ENCODE peak calls at places on chromosomes 4 and X, in ten cellular contexts. R is stimulated activated CD4-positive, alpha-beta T cell treated with anti-CD3 and anti-CD28 coated beads, Interleukin-12 subunit alpha, Interleukin-12 subunit beta, amount 100 ng/mL, for 24 hours; X is left ventricle myocardium inferior; V is anterior cingulate cortex; H is ecto neural progenitor cell; I is Peyer's patch; Y is stimulated activated CD8-positive, alpha-beta memory T cell treated with anti-CD3 and anti-CD28 coated beads, Interleukin-4, amount 100 ng/mL, for 4 hours; E is GM04504; Q is mesendoderm; A is GOT3. F is an unnamed sample.

GRCh38 chr4:144699565-144699964 is 53.6 kb downstream of the HHIP start:
- DNase-seq in R (no peak), X (no peak), V (no peak), H (no peak), I (no peak), Y (no peak), E (no peak), Q (no peak), A (no peak), F (no peak)

GRCh38 chrX:118350715-118351114 is 4.8 kb downstream of the WDR44 start:
- DNase-seq in R (no peak), X (no peak), V (no peak), H (no peak), I (no peak), Y (no peak), E (no peak), Q (no peak), A (no peak), F (no peak)

GRCh38 chr4:128287159-128287870 is at the start of gene PGRMC2:
- DNase-seq in R (no peak), X (no peak), V (no peak), H (no peak), I (no peak), Y (no peak), E (no peak), Q (peak; percentile 76), A (no peak), F (no peak)

GRCh38 chrX:115428011-115428410 is 133.0 kb upstream of the PLS3 start:
- DNase-seq in R (no peak), X (no peak), V (no peak), H (peak; percentile 50), I (no peak), Y (no peak), E (no peak), Q (no peak), A (no peak), F (no peak)

GRCh38 chr4:108172231-108172779 is 3.6 kb upstream of the LEF1 start:
- DNase-seq in R (no peak), X (no peak), V (no peak), H (peak; percentile 80), I (peak; percentile 49), Y (no peak), E (no peak), Q (no peak), A (no peak), F (no peak)

GRCh38 chrX:2967012-2967411 is 37.9 kb upstream of the ARSD start:
- DNase-seq in R (no peak), X (no peak), V (no peak), H (no peak), I (no peak), Y (no peak), E (no peak), Q (no peak), A (no peak), F (no peak)

GRCh38 chr4:143248827-143249226 is 64.1 kb downstream of the USP38 start:
- DNase-seq in R (no peak), X (no peak), V (no peak), H (no peak), I (no peak), Y (no peak), E (no peak), Q (peak; percentile 23), A (no peak), F (no peak)

GRCh38 chr4:77669911-77670590 is 64.4 kb downstream of the CXCL13 start:
- DNase-seq in R (no peak), X (no peak), V (no peak), H (no peak), I (no peak), Y (no peak), E (no peak), Q (no peak), A (no peak), F (no peak)